ENCODE peak calls at places on chromosome 20, in six cellular contexts. One of them, this sample, is unnamed.

GRCh38 chr20:1628621-1629020 is 8.8 kb upstream of the SIRPB1 start:
- DNase-seq in sciatic nerve: no peak
- DNase-seq in Caco-2: no peak
- DNase-seq in stimulated activated CD4-positive, alpha-beta T cell treated with anti-CD3 and anti-CD28 coated beads, TNF-alpha, amount 100 ng/mL, for 24 hours: no peak
- DNase-seq in mucosa of descending colon: no peak
- DNase-seq in C1 segment of cervical spinal cord: no peak
- DNase-seq in this sample: no peak

GRCh38 chr20:63051911-63052310 is 45.1 kb upstream of the BHLHE23 start:
- DNase-seq in mucosa of descending colon: no peak
- DNase-seq in sciatic nerve: peak
- DNase-seq in stimulated activated CD4-positive, alpha-beta T cell treated with anti-CD3 and anti-CD28 coated beads, TNF-alpha, amount 100 ng/mL, for 24 hours: no peak
- DNase-seq in Caco-2: no peak
- DNase-seq in C1 segment of cervical spinal cord: no peak
- DNase-seq in this sample: no peak

GRCh38 chr20:47396762-47397476 is 40.4 kb upstream of the ZMYND8 start:
- DNase-seq in sciatic nerve: no peak
- DNase-seq in mucosa of descending colon: no peak
- DNase-seq in stimulated activated CD4-positive, alpha-beta T cell treated with anti-CD3 and anti-CD28 coated beads, TNF-alpha, amount 100 ng/mL, for 24 hours: no peak
- DNase-seq in C1 segment of cervical spinal cord: no peak
- DNase-seq in Caco-2: no peak
- DNase-seq in this sample: no peak

GRCh38 chr20:54025166-54025835 is 45.1 kb downstream of the BCAS1 start:
- DNase-seq in stimulated activated CD4-positive, alpha-beta T cell treated with anti-CD3 and anti-CD28 coated beads, TNF-alpha, amount 100 ng/mL, for 24 hours: no peak
- DNase-seq in C1 segment of cervical spinal cord: peak
- DNase-seq in mucosa of descending colon: no peak
- DNase-seq in Caco-2: no peak
- DNase-seq in sciatic nerve: no peak
- DNase-seq in this sample: no peak

GRCh38 chr20:51978081-51978501 is 175.8 kb upstream of the SALL4 start:
- DNase-seq in sciatic nerve: no peak
- DNase-seq in stimulated activated CD4-positive, alpha-beta T cell treated with anti-CD3 and anti-CD28 coated beads, TNF-alpha, amount 100 ng/mL, for 24 hours: no peak
- DNase-seq in C1 segment of cervical spinal cord: no peak
- DNase-seq in mucosa of descending colon: no peak
- DNase-seq in Caco-2: no peak
- DNase-seq in this sample: no peak

GRCh38 chr20:61454053-61454452 is 202.0 kb downstream of the CDH4 start:
- DNase-seq in sciatic nerve: no peak
- DNase-seq in mucosa of descending colon: no peak
- DNase-seq in stimulated activated CD4-positive, alpha-beta T cell treated with anti-CD3 and anti-CD28 coated beads, TNF-alpha, amount 100 ng/mL, for 24 hours: no peak
- DNase-seq in Caco-2: no peak
- DNase-seq in C1 segment of cervical spinal cord: no peak
- DNase-seq in this sample: no peak

GRCh38 chr20:50491168-50491567 is 19.0 kb upstream of the PTPN1 start:
- DNase-seq in mucosa of descending colon: no peak
- DNase-seq in stimulated activated CD4-positive, alpha-beta T cell treated with anti-CD3 and anti-CD28 coated beads, TNF-alpha, amount 100 ng/mL, for 24 hours: no peak
- DNase-seq in sciatic nerve: no peak
- DNase-seq in Caco-2: no peak
- DNase-seq in C1 segment of cervical spinal cord: no peak
- DNase-seq in this sample: no peak

GRCh38 chr20:24017160-24017761 is 28.7 kb upstream of the GGTLC1 start:
- DNase-seq in C1 segment of cervical spinal cord: no peak
- DNase-seq in mucosa of descending colon: no peak
- DNase-seq in Caco-2: no peak
- DNase-seq in sciatic nerve: no peak
- DNase-seq in stimulated activated CD4-positive, alpha-beta T cell treated with anti-CD3 and anti-CD28 coated beads, TNF-alpha, amount 100 ng/mL, for 24 hours: peak
- DNase-seq in this sample: no peak

GRCh38 chr20:24164360-24164759 is 175.8 kb upstream of the GGTLC1 start:
- DNase-seq in sciatic nerve: no peak
- DNase-seq in Caco-2: peak
- DNase-seq in stimulated activated CD4-positive, alpha-beta T cell treated with anti-CD3 and anti-CD28 coated beads, TNF-alpha, amount 100 ng/mL, for 24 hours: peak
- DNase-seq in C1 segment of cervical spinal cord: no peak
- DNase-seq in mucosa of descending colon: peak
- DNase-seq in this sample: peak

GRCh38 chr20:59043698-59044097 is 1.1 kb upstream of the PRELID3B start:
- DNase-seq in sciatic nerve: no peak
- DNase-seq in mucosa of descending colon: no peak
- DNase-seq in C1 segment of cervical spinal cord: no peak
- DNase-seq in stimulated activated CD4-positive, alpha-beta T cell treated with anti-CD3 and anti-CD28 coated beads, TNF-alpha, amount 100 ng/mL, for 24 hours: no peak
- DNase-seq in Caco-2: no peak
- DNase-seq in this sample: no peak

GRCh38 chr20:34992751-34993417 is 37.2 kb downstream of the MYH7B start:
- DNase-seq in Caco-2: no peak
- DNase-seq in C1 segment of cervical spinal cord: no peak
- DNase-seq in stimulated activated CD4-positive, alpha-beta T cell treated with anti-CD3 and anti-CD28 coated beads, TNF-alpha, amount 100 ng/mL, for 24 hours: no peak
- DNase-seq in mucosa of descending colon: no peak
- DNase-seq in sciatic nerve: no peak
- DNase-seq in this sample: no peak

GRCh38 chr20:47487175-47487917 is 14.3 kb upstream of the NCOA3 start:
- DNase-seq in Caco-2: no peak
- DNase-seq in C1 segment of cervical spinal cord: peak
- DNase-seq in sciatic nerve: peak
- DNase-seq in stimulated activated CD4-positive, alpha-beta T cell treated with anti-CD3 and anti-CD28 coated beads, TNF-alpha, amount 100 ng/mL, for 24 hours: peak
- DNase-seq in mucosa of descending colon: peak
- DNase-seq in this sample: peak

GRCh38 chr20:10316582-10316981 is 98.0 kb downstream of the SNAP25 start:
- DNase-seq in C1 segment of cervical spinal cord: no peak
- DNase-seq in Caco-2: peak
- DNase-seq in stimulated activated CD4-positive, alpha-beta T cell treated with anti-CD3 and anti-CD28 coated beads, TNF-alpha, amount 100 ng/mL, for 24 hours: peak
- DNase-seq in sciatic nerve: no peak
- DNase-seq in mucosa of descending colon: peak
- DNase-seq in this sample: no peak

GRCh38 chr20:45934046-45934586 is 367 bp upstream of the PCIF1 start:
- DNase-seq in sciatic nerve: peak
- DNase-seq in Caco-2: no peak
- DNase-seq in C1 segment of cervical spinal cord: no peak
- DNase-seq in mucosa of descending colon: no peak
- DNase-seq in stimulated activated CD4-positive, alpha-beta T cell treated with anti-CD3 and anti-CD28 coated beads, TNF-alpha, amount 100 ng/mL, for 24 hours: no peak
- DNase-seq in this sample: no peak

GRCh38 chr20:13029687-13030510 is 21.1 kb downstream of the SPTLC3 start:
- DNase-seq in sciatic nerve: no peak
- DNase-seq in C1 segment of cervical spinal cord: no peak
- DNase-seq in mucosa of descending colon: no peak
- DNase-seq in stimulated activated CD4-positive, alpha-beta T cell treated with anti-CD3 and anti-CD28 coated beads, TNF-alpha, amount 100 ng/mL, for 24 hours: no peak
- DNase-seq in Caco-2: peak
- DNase-seq in this sample: no peak

GRCh38 chr20:34582221-34582620 is 23.7 kb downstream of the MAP1LC3A start:
- DNase-seq in sciatic nerve: peak
- DNase-seq in mucosa of descending colon: no peak
- DNase-seq in Caco-2: no peak
- DNase-seq in stimulated activated CD4-positive, alpha-beta T cell treated with anti-CD3 and anti-CD28 coated beads, TNF-alpha, amount 100 ng/mL, for 24 hours: no peak
- DNase-seq in C1 segment of cervical spinal cord: peak
- DNase-seq in this sample: no peak

GRCh38 chr20:57513199-57513598 is 11.7 kb downstream of the CTCFL start:
- DNase-seq in sciatic nerve: no peak
- DNase-seq in stimulated activated CD4-positive, alpha-beta T cell treated with anti-CD3 and anti-CD28 coated beads, TNF-alpha, amount 100 ng/mL, for 24 hours: no peak
- DNase-seq in mucosa of descending colon: no peak
- DNase-seq in Caco-2: no peak
- DNase-seq in C1 segment of cervical spinal cord: no peak
- DNase-seq in this sample: no peak

GRCh38 chr20:483791-484644 is 21.7 kb upstream of the TBC1D20 start:
- DNase-seq in stimulated activated CD4-positive, alpha-beta T cell treated with anti-CD3 and anti-CD28 coated beads, TNF-alpha, amount 100 ng/mL, for 24 hours: no peak
- DNase-seq in sciatic nerve: peak
- DNase-seq in mucosa of descending colon: no peak
- DNase-seq in C1 segment of cervical spinal cord: no peak
- DNase-seq in Caco-2: no peak
- DNase-seq in this sample: no peak

GRCh38 chr20:35264755-35265154 is 13.2 kb downstream of the MMP24OS start:
- DNase-seq in mucosa of descending colon: no peak
- DNase-seq in Caco-2: peak
- DNase-seq in C1 segment of cervical spinal cord: no peak
- DNase-seq in stimulated activated CD4-positive, alpha-beta T cell treated with anti-CD3 and anti-CD28 coated beads, TNF-alpha, amount 100 ng/mL, for 24 hours: no peak
- DNase-seq in sciatic nerve: no peak
- DNase-seq in this sample: no peak

GRCh38 chr20:18391686-18392085 is 75.1 kb downstream of the DZANK1 start:
- DNase-seq in sciatic nerve: no peak
- DNase-seq in C1 segment of cervical spinal cord: no peak
- DNase-seq in Caco-2: no peak
- DNase-seq in stimulated activated CD4-positive, alpha-beta T cell treated with anti-CD3 and anti-CD28 coated beads, TNF-alpha, amount 100 ng/mL, for 24 hours: no peak
- DNase-seq in mucosa of descending colon: no peak
- DNase-seq in this sample: no peak

GRCh38 chr20:14928083-14928482 is 590.7 kb upstream of the FLRT3 start:
- DNase-seq in Caco-2: no peak
- DNase-seq in sciatic nerve: no peak
- DNase-seq in C1 segment of cervical spinal cord: no peak
- DNase-seq in stimulated activated CD4-positive, alpha-beta T cell treated with anti-CD3 and anti-CD28 coated beads, TNF-alpha, amount 100 ng/mL, for 24 hours: no peak
- DNase-seq in mucosa of descending colon: no peak
- DNase-seq in this sample: no peak

GRCh38 chr20:63074182-63074581 is 67.4 kb upstream of the BHLHE23 start:
- DNase-seq in Caco-2: no peak
- DNase-seq in sciatic nerve: peak
- DNase-seq in mucosa of descending colon: no peak
- DNase-seq in C1 segment of cervical spinal cord: no peak
- DNase-seq in stimulated activated CD4-positive, alpha-beta T cell treated with anti-CD3 and anti-CD28 coated beads, TNF-alpha, amount 100 ng/mL, for 24 hours: no peak
- DNase-seq in this sample: no peak

GRCh38 chr20:47735412-47736400 is 49.6 kb downstream of the SULF2 start:
- DNase-seq in Caco-2: no peak
- DNase-seq in stimulated activated CD4-positive, alpha-beta T cell treated with anti-CD3 and anti-CD28 coated beads, TNF-alpha, amount 100 ng/mL, for 24 hours: no peak
- DNase-seq in C1 segment of cervical spinal cord: peak
- DNase-seq in sciatic nerve: no peak
- DNase-seq in mucosa of descending colon: peak
- DNase-seq in this sample: no peak

GRCh38 chr20:13744403-13744802 is 40.3 kb downstream of the ESF1 start:
- DNase-seq in mucosa of descending colon: no peak
- DNase-seq in stimulated activated CD4-positive, alpha-beta T cell treated with anti-CD3 and anti-CD28 coated beads, TNF-alpha, amount 100 ng/mL, for 24 hours: no peak
- DNase-seq in sciatic nerve: no peak
- DNase-seq in Caco-2: no peak
- DNase-seq in C1 segment of cervical spinal cord: no peak
- DNase-seq in this sample: no peak

GRCh38 chr20:1166963-1167720 is 17.6 kb downstream of the TMEM74B start:
- DNase-seq in stimulated activated CD4-positive, alpha-beta T cell treated with anti-CD3 and anti-CD28 coated beads, TNF-alpha, amount 100 ng/mL, for 24 hours: no peak
- DNase-seq in C1 segment of cervical spinal cord: no peak
- DNase-seq in mucosa of descending colon: no peak
- DNase-seq in sciatic nerve: no peak
- DNase-seq in Caco-2: no peak
- DNase-seq in this sample: no peak

GRCh38 chr20:58712823-58713731 is 20.5 kb downstream of the NPEPL1 start:
- DNase-seq in mucosa of descending colon: no peak
- DNase-seq in C1 segment of cervical spinal cord: no peak
- DNase-seq in Caco-2: no peak
- DNase-seq in sciatic nerve: peak
- DNase-seq in stimulated activated CD4-positive, alpha-beta T cell treated with anti-CD3 and anti-CD28 coated beads, TNF-alpha, amount 100 ng/mL, for 24 hours: no peak
- DNase-seq in this sample: no peak

GRCh38 chr20:949717-950116 is 33.6 kb upstream of the ANGPT4 start:
- DNase-seq in sciatic nerve: no peak
- DNase-seq in mucosa of descending colon: no peak
- DNase-seq in C1 segment of cervical spinal cord: no peak
- DNase-seq in Caco-2: no peak
- DNase-seq in stimulated activated CD4-positive, alpha-beta T cell treated with anti-CD3 and anti-CD28 coated beads, TNF-alpha, amount 100 ng/mL, for 24 hours: no peak
- DNase-seq in this sample: no peak

GRCh38 chr20:40676466-40676865 is 12.6 kb downstream of the MAFB start:
- DNase-seq in C1 segment of cervical spinal cord: no peak
- DNase-seq in mucosa of descending colon: no peak
- DNase-seq in sciatic nerve: no peak
- DNase-seq in Caco-2: no peak
- DNase-seq in stimulated activated CD4-positive, alpha-beta T cell treated with anti-CD3 and anti-CD28 coated beads, TNF-alpha, amount 100 ng/mL, for 24 hours: no peak
- DNase-seq in this sample: no peak

GRCh38 chr20:46354920-46355654 is 46.8 kb upstream of the CDH22 start:
- DNase-seq in Caco-2: no peak
- DNase-seq in stimulated activated CD4-positive, alpha-beta T cell treated with anti-CD3 and anti-CD28 coated beads, TNF-alpha, amount 100 ng/mL, for 24 hours: no peak
- DNase-seq in sciatic nerve: no peak
- DNase-seq in C1 segment of cervical spinal cord: no peak
- DNase-seq in mucosa of descending colon: no peak
- DNase-seq in this sample: no peak

GRCh38 chr20:20448891-20449290 is 81.0 kb downstream of the INSM1 start:
- DNase-seq in stimulated activated CD4-positive, alpha-beta T cell treated with anti-CD3 and anti-CD28 coated beads, TNF-alpha, amount 100 ng/mL, for 24 hours: no peak
- DNase-seq in C1 segment of cervical spinal cord: no peak
- DNase-seq in Caco-2: no peak
- DNase-seq in mucosa of descending colon: no peak
- DNase-seq in sciatic nerve: no peak
- DNase-seq in this sample: no peak

GRCh38 chr20:18428490-18429173 is 38.2 kb downstream of the DZANK1 start:
- DNase-seq in stimulated activated CD4-positive, alpha-beta T cell treated with anti-CD3 and anti-CD28 coated beads, TNF-alpha, amount 100 ng/mL, for 24 hours: no peak
- DNase-seq in mucosa of descending colon: peak
- DNase-seq in sciatic nerve: peak
- DNase-seq in C1 segment of cervical spinal cord: no peak
- DNase-seq in Caco-2: no peak
- DNase-seq in this sample: no peak

GRCh38 chr20:38435555-38435939 is 419 bp upstream of the SNHG17 start:
- DNase-seq in sciatic nerve: no peak
- DNase-seq in stimulated activated CD4-positive, alpha-beta T cell treated with anti-CD3 and anti-CD28 coated beads, TNF-alpha, amount 100 ng/mL, for 24 hours: no peak
- DNase-seq in C1 segment of cervical spinal cord: no peak
- DNase-seq in mucosa of descending colon: no peak
- DNase-seq in Caco-2: no peak
- DNase-seq in this sample: no peak

GRCh38 chr20:62832212-62832922 is 15.5 kb downstream of the COL9A3 start:
- DNase-seq in C1 segment of cervical spinal cord: no peak
- DNase-seq in Caco-2: no peak
- DNase-seq in mucosa of descending colon: peak
- DNase-seq in sciatic nerve: no peak
- DNase-seq in stimulated activated CD4-positive, alpha-beta T cell treated with anti-CD3 and anti-CD28 coated beads, TNF-alpha, amount 100 ng/mL, for 24 hours: peak
- DNase-seq in this sample: no peak

GRCh38 chr20:19130613-19130984 is 81.8 kb upstream of the SLC24A3 start:
- DNase-seq in C1 segment of cervical spinal cord: no peak
- DNase-seq in Caco-2: no peak
- DNase-seq in mucosa of descending colon: no peak
- DNase-seq in stimulated activated CD4-positive, alpha-beta T cell treated with anti-CD3 and anti-CD28 coated beads, TNF-alpha, amount 100 ng/mL, for 24 hours: no peak
- DNase-seq in sciatic nerve: no peak
- DNase-seq in this sample: no peak

GRCh38 chr20:32012159-32012682 is 2.0 kb downstream of the CCM2L start:
- DNase-seq in stimulated activated CD4-positive, alpha-beta T cell treated with anti-CD3 and anti-CD28 coated beads, TNF-alpha, amount 100 ng/mL, for 24 hours: no peak
- DNase-seq in sciatic nerve: no peak
- DNase-seq in C1 segment of cervical spinal cord: no peak
- DNase-seq in mucosa of descending colon: no peak
- DNase-seq in Caco-2: no peak
- DNase-seq in this sample: no peak

GRCh38 chr20:32672315-32672981 is 1.3 kb downstream of the C20orf203 start:
- DNase-seq in stimulated activated CD4-positive, alpha-beta T cell treated with anti-CD3 and anti-CD28 coated beads, TNF-alpha, amount 100 ng/mL, for 24 hours: no peak
- DNase-seq in Caco-2: no peak
- DNase-seq in sciatic nerve: no peak
- DNase-seq in mucosa of descending colon: no peak
- DNase-seq in C1 segment of cervical spinal cord: no peak
- DNase-seq in this sample: no peak

This sample was measured in T-helper 9 cell.